ENCODE peak calls at places on chromosomes 6 and 20, in seven cellular contexts. X is body of pancreas; I is CD8-positive, alpha-beta memory T cell; U is sigmoid colon; P is aorta; D is right cardiac atrium; H is right atrium auricular region. F is an unnamed sample. For H3K9me3, the result is how much of the 10 kb centered on the place peaks cover.

GRCh38 chr6:98824163-98824906 is 10.0 kb upstream of the POU3F2 start:
- DNase-seq in X (no peak), I (no peak), U (no peak), P (no peak), D (no peak), H (no peak), F (no peak)

GRCh38 chr6:166760288-166760687 is 133.2 kb upstream of the RPS6KA2 start:
- DNase-seq in X (no peak), I (peak), U (no peak), P (no peak), D (no peak), H (no peak), F (peak)

GRCh38 chr6:13001951-13002350 is 285.4 kb downstream of the PHACTR1 start:
- DNase-seq in X (no peak), I (no peak), U (no peak), P (no peak), D (no peak), H (no peak), F (no peak)

GRCh38 chr20:50708845-50709555 is 17.7 kb upstream of the RIPOR3 start:
- DNase-seq in X (peak), I (no peak), U (no peak), P (no peak), D (no peak), H (no peak), F (no peak)

GRCh38 chr6:8131265-8131897 is 29.0 kb upstream of the EEF1E1 start:
- DNase-seq in X (peak), I (peak), U (no peak), P (no peak), D (no peak), H (no peak), F (peak)

GRCh38 chr6:99446076-99446475 is 21.0 kb upstream of the PNISR start:
- DNase-seq in X (no peak), I (no peak), U (no peak), P (no peak), D (no peak), H (no peak), F (no peak)

GRCh38 chr20:48605364-48606116 is 222.3 kb downstream of the PREX1 start:
- DNase-seq in X (no peak), I (no peak), U (peak), P (no peak), D (no peak), H (no peak), F (no peak)

GRCh38 chr6:34275128-34275804 is 26.5 kb upstream of the SMIM29 start:
- DNase-seq in X (no peak), I (no peak), U (no peak), P (no peak), D (no peak), H (no peak), F (no peak)

DNA sequence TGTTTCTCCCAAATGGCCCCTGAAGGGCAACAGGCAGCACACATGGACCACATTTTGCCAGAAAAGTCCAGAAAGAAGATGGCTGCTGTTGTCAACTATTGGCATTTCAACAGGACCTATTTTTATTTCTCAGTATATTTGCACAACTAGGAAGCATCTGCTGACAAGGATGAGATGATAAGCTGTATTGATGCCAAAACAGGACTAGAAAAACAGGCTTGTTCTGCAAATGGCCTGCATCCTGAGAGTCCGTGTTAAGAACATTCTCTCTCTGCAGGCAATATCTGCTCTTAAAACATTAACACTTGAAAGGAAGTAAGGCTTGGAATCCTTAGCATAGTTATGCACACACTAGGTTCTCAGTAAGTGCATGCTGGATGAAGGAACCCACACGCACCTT is 283.7 kb downstream of the ESR1 start:
- DNase-seq in X (no peak), I (no peak), U (no peak), P (no peak), D (no peak), H (no peak), F (no peak)
- H3K9me3 ChIP-seq in X (under half), I (under half), U (under half), P (under half), D (under half), H (under half), F (under half)

DNA sequence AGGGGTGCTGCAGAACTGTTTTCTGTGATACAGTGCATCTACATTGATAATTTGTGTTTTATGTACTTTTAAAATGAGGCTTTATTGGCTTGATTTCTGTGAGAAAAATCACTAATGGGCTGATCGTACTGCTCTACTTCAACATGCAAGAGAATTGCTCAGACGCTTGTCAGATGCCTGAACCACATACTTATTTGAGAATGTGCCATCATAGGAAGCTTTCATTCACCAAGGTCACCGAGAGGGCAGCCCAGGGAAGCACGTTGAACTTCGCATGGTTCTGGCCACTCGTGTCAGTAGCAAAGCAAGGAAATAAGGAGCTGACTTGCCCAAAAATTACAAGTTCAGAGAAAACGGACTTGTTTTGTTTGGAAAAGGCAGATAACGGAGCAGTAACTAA is 168.5 kb upstream of the AKAP12 start:
- DNase-seq in X (no peak), I (no peak), U (peak), P (no peak), D (peak), H (peak), F (no peak)
- H3K27ac ChIP-seq in X (peak), I (no peak), U (peak), P (no peak), D (peak), H (peak), F (no peak)

DNA sequence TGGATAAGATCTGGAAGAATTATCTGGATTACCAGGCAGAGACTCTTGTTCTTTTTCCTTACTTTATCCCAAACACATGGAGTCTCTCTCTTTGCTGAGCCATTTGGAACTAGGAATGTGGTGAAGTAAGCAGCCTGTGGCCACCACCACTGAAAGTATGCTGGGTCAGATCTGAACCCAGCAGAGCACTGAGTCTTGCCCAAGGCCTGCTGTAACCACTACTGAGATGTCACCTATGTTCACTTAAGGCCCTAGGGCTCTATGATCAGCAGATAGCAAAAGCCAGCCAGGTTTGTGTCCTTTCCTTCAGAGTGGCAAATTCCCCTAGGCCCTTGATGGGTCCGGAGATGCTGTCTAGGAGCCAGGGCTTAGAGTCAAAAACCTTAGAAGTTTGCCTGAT is 103.3 kb upstream of the PLN start:
- DNase-seq in X (no peak), I (no peak), U (no peak), P (no peak), D (no peak), H (no peak), F (no peak)
- H3K9me3 ChIP-seq in X (under half), I (under half), U (under half), P (under half), D (under half), H (under half), F (under half)

GRCh38 chr20:52895662-52896061 is 76.5 kb upstream of the TSHZ2 start:
- DNase-seq in X (no peak), I (no peak), U (no peak), P (no peak), D (no peak), H (no peak), F (no peak)

GRCh38 chr20:52893498-52893897 is 78.7 kb upstream of the TSHZ2 start:
- DNase-seq in X (no peak), I (no peak), U (no peak), P (no peak), D (no peak), H (no peak), F (no peak)

GRCh38 chr20:52899221-52899620 is 72.9 kb upstream of the TSHZ2 start:
- DNase-seq in X (no peak), I (no peak), U (no peak), P (no peak), D (no peak), H (no peak), F (no peak)

GRCh38 chr20:52892023-52892422 is 80.1 kb upstream of the TSHZ2 start:
- DNase-seq in X (no peak), I (no peak), U (no peak), P (no peak), D (no peak), H (no peak), F (no peak)

GRCh38 chr20:52896348-52896747 is 75.8 kb upstream of the TSHZ2 start:
- DNase-seq in X (no peak), I (no peak), U (no peak), P (no peak), D (no peak), H (no peak), F (no peak)
- H3K27ac ChIP-seq in X (no peak), I (no peak), U (no peak), P (no peak), D (no peak), H (no peak), F (no peak)

GRCh38 chr20:51886891-51887608 is 84.7 kb upstream of the SALL4 start:
- DNase-seq in X (no peak), I (no peak), U (no peak), P (no peak), D (no peak), H (no peak), F (no peak)

GRCh38 chr20:51888186-51888790 is 86.0 kb upstream of the SALL4 start:
- DNase-seq in X (no peak), I (no peak), U (no peak), P (no peak), D (no peak), H (no peak), F (no peak)

GRCh38 chr20:51886341-51886740 is 84.0 kb upstream of the SALL4 start:
- DNase-seq in X (no peak), I (no peak), U (no peak), P (no peak), D (no peak), H (no peak), F (no peak)

GRCh38 chr20:51890003-51890402 is 87.7 kb upstream of the SALL4 start:
- DNase-seq in X (no peak), I (no peak), U (no peak), P (no peak), D (no peak), H (no peak), F (no peak)

GRCh38 chr20:51889466-51889865 is 87.1 kb upstream of the SALL4 start:
- DNase-seq in X (no peak), I (no peak), U (no peak), P (no peak), D (no peak), H (no peak), F (no peak)
- H3K9me3 ChIP-seq in X (under half), I (under half), U (under half), P (under half), D (under half), H (under half), F (under half)

DNA sequence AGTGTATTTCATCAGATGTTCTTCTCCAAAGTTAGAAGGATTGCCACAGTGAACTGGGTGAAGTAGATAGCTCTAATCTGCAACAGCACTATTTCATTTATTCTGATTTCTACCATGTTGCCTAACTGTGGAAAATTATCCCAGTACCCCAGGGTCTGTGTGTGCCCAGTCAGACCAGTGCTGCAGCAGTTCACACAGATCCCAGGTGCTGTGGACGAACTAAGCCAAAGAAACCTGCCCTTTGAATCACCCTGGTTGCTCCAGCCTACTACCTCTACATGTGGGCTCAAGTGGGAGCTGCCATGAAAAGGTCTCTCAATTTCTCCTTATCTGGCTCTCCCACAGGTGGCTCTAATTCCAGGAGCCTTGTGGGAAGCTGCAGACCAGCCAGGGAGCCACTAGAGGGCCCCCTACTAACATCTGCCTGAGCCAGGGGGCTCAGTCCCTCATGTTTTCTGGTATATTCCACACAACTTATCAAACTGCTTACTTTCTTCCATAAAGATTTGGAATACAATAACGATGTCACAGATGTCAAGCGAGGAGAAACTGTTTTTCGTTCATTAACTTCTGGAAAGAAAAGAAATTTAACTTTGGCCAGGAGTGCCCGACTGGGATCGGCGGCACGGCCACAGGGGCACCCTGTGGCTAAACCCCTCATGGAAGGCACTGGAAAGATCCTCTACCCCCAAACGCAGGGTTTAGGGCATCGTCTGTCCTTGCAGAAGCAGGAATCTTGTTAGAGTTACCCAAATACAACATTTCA is 31.6 kb upstream of the LY86 start:
- DNase-seq in X (peak), I (peak), U (no peak), P (no peak), D (no peak), H (no peak), F (no peak)
- H3K27ac ChIP-seq in X (no peak), I (no peak), U (no peak), P (no peak), D (no peak), H (no peak), F (no peak)

GRCh38 chr6:77040566-77041195 is 422.6 kb downstream of the HTR1B start:
- DNase-seq in X (no peak), I (no peak), U (no peak), P (no peak), D (no peak), H (no peak), F (no peak)

GRCh38 chr6:77038801-77039200 is 424.5 kb downstream of the HTR1B start:
- DNase-seq in X (no peak), I (no peak), U (no peak), P (no peak), D (no peak), H (no peak), F (no peak)

GRCh38 chr6:77037439-77037838 is 425.9 kb downstream of the HTR1B start:
- DNase-seq in X (no peak), I (no peak), U (no peak), P (no peak), D (no peak), H (no peak), F (no peak)

GRCh38 chr6:77034161-77034560 is 429.1 kb downstream of the HTR1B start:
- DNase-seq in X (no peak), I (no peak), U (no peak), P (no peak), D (no peak), H (no peak), F (no peak)

GRCh38 chr6:77036400-77036799 is 426.9 kb downstream of the HTR1B start:
- DNase-seq in X (no peak), I (no peak), U (no peak), P (no peak), D (no peak), H (no peak), F (no peak)
- H3K9me3 ChIP-seq in X (under half), I (under half), U (under half), P (under half), D (under half), H (under half), F (under half)

GRCh38 chr6:135146160-135146920 is 34.8 kb upstream of the MYB start:
- DNase-seq in X (no peak), I (no peak), U (no peak), P (no peak), D (no peak), H (no peak), F (no peak)

GRCh38 chr6:135147637-135148592 is 33.2 kb upstream of the MYB start:
- DNase-seq in X (no peak), I (no peak), U (no peak), P (no peak), D (no peak), H (no peak), F (no peak)

GRCh38 chr6:135145509-135145865 is 35.6 kb upstream of the MYB start:
- DNase-seq in X (no peak), I (no peak), U (no peak), P (no peak), D (no peak), H (no peak), F (no peak)

GRCh38 chr6:135141728-135142127 is 39.4 kb upstream of the MYB start:
- DNase-seq in X (no peak), I (no peak), U (no peak), P (no peak), D (no peak), H (no peak), F (no peak)

GRCh38 chr6:135144678-135145508 is 36.2 kb upstream of the MYB start:
- DNase-seq in X (no peak), I (peak), U (no peak), P (no peak), D (no peak), H (no peak), F (no peak)
- H3K27ac ChIP-seq in X (no peak), I (no peak), U (no peak), P (no peak), D (no peak), H (no peak), F (no peak)

F was measured in effector memory CD4-positive, alpha-beta T cell.